ENCODE peak calls at places on chromosomes 4 and X, in six cellular contexts. Y is astrocyte of the spinal cord, J is lower lobe of right lung, X is thyroid gland, C is lower leg skin, K is neural progenitor cell. F is an unnamed sample.

GRCh38 chr4:124111922-124112321 is 600.6 kb downstream of the ANKRD50 start:
- DNase-seq in C (peak), K (peak), J (no peak), X (no peak), Y (peak), F (peak)

GRCh38 chr4:22500128-22500611 is 15.7 kb downstream of the ADGRA3 start:
- DNase-seq in K (no peak), J (no peak), C (no peak), X (peak), Y (no peak), F (no peak)

GRCh38 chr4:115515379-115516171 is 402.2 kb upstream of the NDST4 start:
- DNase-seq in Y (no peak), X (no peak), C (no peak), K (no peak), J (no peak), F (no peak)

GRCh38 chrX:119502727-119503483 is 34.7 kb downstream of the SLC25A5 start:
- DNase-seq in K (no peak), X (peak), C (peak), Y (peak), J (peak), F (no peak)

GRCh38 chrX:5337160-5337559 is 891.5 kb downstream of the NLGN4X start:
- DNase-seq in J (no peak), X (no peak), Y (no peak), K (no peak), C (no peak), F (no peak)

GRCh38 chr4:138410266-138410665 is 168.1 kb upstream of the SLC7A11 start:
- DNase-seq in Y (no peak), X (peak), K (no peak), J (no peak), C (no peak), F (no peak)

GRCh38 chr4:8118035-8118434 is 40.6 kb downstream of the ABLIM2 start:
- DNase-seq in Y (no peak), X (peak), J (no peak), C (no peak), K (no peak), F (no peak)

GRCh38 chr4:41145571-41146078 is 68.7 kb downstream of the APBB2 start:
- DNase-seq in K (peak), Y (peak), C (no peak), J (no peak), X (no peak), F (no peak)

GRCh38 chr4:114945616-114946015 is 167.8 kb downstream of the NDST4 start:
- DNase-seq in K (no peak), X (no peak), Y (no peak), C (no peak), J (no peak), F (no peak)

GRCh38 chr4:177492022-177492421 is 49.8 kb upstream of the AGA start:
- DNase-seq in K (no peak), X (no peak), J (no peak), Y (no peak), C (no peak), F (no peak)

GRCh38 chrX:41718481-41719245 is 5.3 kb upstream of the GPR82 start:
- DNase-seq in X (no peak), C (no peak), J (no peak), K (peak), Y (peak), F (peak)

GRCh38 chr4:5952286-5953002 is 59.6 kb upstream of the CRMP1 start:
- DNase-seq in K (no peak), J (no peak), Y (no peak), C (no peak), X (peak), F (no peak)

GRCh38 chrX:150348365-150348764 is 14.8 kb upstream of the MAMLD1 start:
- DNase-seq in X (no peak), J (no peak), Y (no peak), C (no peak), K (peak), F (no peak)

GRCh38 chrX:19811807-19812604 is 75.4 kb downstream of the SH3KBP1 start:
- DNase-seq in C (no peak), Y (peak), J (no peak), X (no peak), K (no peak), F (no peak)

GRCh38 chr4:176422511-176422910 is 102.7 kb downstream of the SPCS3 start:
- DNase-seq in X (no peak), K (no peak), J (no peak), C (no peak), Y (no peak), F (no peak)

GRCh38 chrX:43166874-43167273 is 388.9 kb upstream of the PPP1R2C start:
- DNase-seq in X (no peak), K (no peak), Y (no peak), J (no peak), C (no peak), F (no peak)

GRCh38 chrX:48688531-48689142 is 5.0 kb downstream of the WAS start:
- DNase-seq in K (no peak), X (no peak), J (no peak), C (no peak), Y (no peak), F (no peak)

GRCh38 chrX:48685416-48685815 is 1.8 kb downstream of the WAS start:
- DNase-seq in Y (no peak), J (no peak), X (no peak), C (no peak), K (no peak), F (no peak)

GRCh38 chrX:48683411-48683982 is at the start of gene WAS:
- DNase-seq in Y (no peak), C (no peak), X (no peak), K (no peak), J (peak), F (no peak)

GRCh38 chrX:48681539-48682183 is 1.9 kb upstream of the WAS start:
- DNase-seq in X (no peak), Y (no peak), J (no peak), C (no peak), K (no peak), F (no peak)

GRCh38 chrX:48684134-48684533 is 535 bp downstream of the WAS start:
- DNase-seq in K (no peak), J (no peak), C (no peak), Y (no peak), X (no peak), F (no peak)
- H3K4me3 ChIP-seq in K (no peak), J (peak), C (no peak), Y (no peak), X (no peak), F (no peak)

GRCh38 chr4:122577808-122578781 is 42.8 kb downstream of the IL21 start:
- DNase-seq in C (no peak), K (peak), X (peak), Y (peak), J (no peak), F (no peak)

GRCh38 chr4:122577189-122577553 is 43.7 kb downstream of the IL21 start:
- DNase-seq in X (no peak), Y (no peak), C (no peak), K (no peak), J (no peak), F (no peak)

GRCh38 chr4:122576261-122577188 is 44.3 kb downstream of the IL21 start:
- DNase-seq in J (no peak), Y (peak), X (no peak), K (peak), C (no peak), F (peak)
- TF ChIP-seq CTCF in J (peak), Y (peak), X (peak), K (peak), C (no peak), F (peak)

GRCh38 chrX:11667286-11667685 is 1.6 kb upstream of the ARHGAP6 start:
- DNase-seq in C (no peak), Y (no peak), X (no peak), K (no peak), J (no peak), F (peak)

GRCh38 chrX:11666180-11666579 is 460 bp upstream of the ARHGAP6 start:
- DNase-seq in X (no peak), C (no peak), J (no peak), K (peak), Y (peak), F (no peak)

GRCh38 chrX:11665144-11666040 is at the start of gene ARHGAP6:
- DNase-seq in C (peak), Y (peak), K (peak), J (peak), X (peak), F (no peak)

GRCh38 chrX:11664211-11664888 is 1.4 kb downstream of the ARHGAP6 start:
- DNase-seq in X (no peak), C (no peak), Y (peak), K (peak), J (no peak), F (no peak)

DNA sequence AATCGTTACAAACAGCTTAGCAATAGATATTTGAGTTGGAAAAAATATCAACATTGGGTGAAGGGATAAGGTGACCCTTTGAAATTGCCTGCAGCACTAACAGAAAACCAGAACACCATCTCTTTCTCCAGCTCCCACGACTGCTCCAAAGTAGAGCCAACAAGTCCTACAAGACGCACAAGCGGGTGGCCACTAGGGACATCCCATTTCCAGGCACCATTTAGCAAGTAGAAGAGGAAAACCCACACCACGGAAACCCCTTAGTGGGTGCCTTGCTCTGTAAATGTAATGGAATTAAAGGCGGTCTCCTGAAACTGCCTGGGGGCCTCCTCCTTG is 1.9 kb downstream of the ARHGAP6 start:
- DNase-seq in X (no peak), Y (no peak), K (peak), C (no peak), J (no peak), F (no peak)
- H3K4me3 ChIP-seq in X (no peak), Y (no peak), K (peak), C (no peak), J (peak), F (peak)

GRCh38 chr4:37188100-37188499 is 56.4 kb upstream of the NWD2 start:
- DNase-seq in J (no peak), K (peak), X (no peak), C (no peak), Y (no peak), F (no peak)
- TF ChIP-seq CTCF in J (no peak), K (peak), X (no peak), C (no peak), Y (no peak), F (peak)

GRCh38 chr4:2262944-2263250 is 988 bp upstream of the MXD4 start:
- DNase-seq in X (no peak), K (no peak), J (no peak), C (no peak), Y (no peak), F (no peak)

GRCh38 chr4:2265113-2266110 is 3.5 kb upstream of the MXD4 start:
- DNase-seq in J (peak), C (no peak), K (no peak), Y (no peak), X (no peak), F (no peak)

GRCh38 chr4:2264481-2265041 is 2.7 kb upstream of the MXD4 start:
- DNase-seq in K (no peak), C (no peak), X (no peak), Y (no peak), J (peak), F (no peak)

GRCh38 chr4:2262145-2262943 is 435 bp upstream of the MXD4 start:
- DNase-seq in X (peak), J (peak), K (peak), Y (peak), C (peak), F (peak)

DNA sequence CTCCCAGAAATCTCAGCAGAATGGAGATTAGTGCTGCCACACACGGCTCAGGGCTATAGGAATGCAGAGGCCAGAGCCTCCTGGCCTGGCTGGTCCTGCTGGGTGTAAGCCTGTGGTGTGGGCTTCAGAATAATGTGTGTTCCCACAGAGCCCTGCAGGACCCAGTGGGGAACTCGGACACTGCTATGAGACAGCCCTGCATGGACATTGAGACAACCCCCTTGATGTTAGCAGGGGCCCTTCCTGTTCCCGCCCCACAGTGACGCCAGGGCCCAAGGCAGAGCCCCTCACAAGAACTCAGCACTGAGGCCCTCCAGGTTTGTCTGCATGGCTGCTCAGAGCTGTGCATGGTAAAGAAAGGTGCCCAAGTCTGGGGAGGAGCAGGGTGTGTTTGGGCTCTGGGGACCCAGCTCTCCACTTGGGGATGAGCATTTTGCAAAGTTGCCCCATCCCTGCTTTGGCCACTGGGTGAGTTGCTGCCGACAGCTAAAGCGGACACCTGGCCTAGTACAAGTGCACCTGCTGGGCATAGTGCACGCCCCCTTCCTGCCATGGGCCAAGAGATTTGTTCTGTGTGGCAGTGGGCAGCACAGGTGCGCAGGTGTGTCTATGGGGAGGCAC is 1.9 kb upstream of the MXD4 start:
- DNase-seq in K (peak), Y (no peak), C (no peak), J (peak), X (no peak), F (no peak)
- H3K4me3 ChIP-seq in K (no peak), Y (no peak), C (no peak), J (no peak), X (no peak), F (no peak)